ENCODE peak calls at places on chromosomes 2 and 18, in five cellular contexts. L, H, A, O and Z are unnamed samples.

GRCh38 chr2:152062130-152063091 is 36.4 kb downstream of the CACNB4 start:
- DNase-seq in H (no peak), O (no peak), L (no peak), A (no peak), Z (no peak)

GRCh38 chr2:220937231-220937630 is 634.9 kb downstream of the EPHA4 start:
- DNase-seq in A (no peak), O (no peak), H (no peak), L (no peak), Z (no peak)

GRCh38 chr2:138121769-138122661 is 157.7 kb downstream of the HNMT start:
- DNase-seq in L (no peak), H (no peak), A (peak; percentile 86), O (no peak), Z (no peak)

GRCh38 chr2:3692375-3692774 is 11.0 kb upstream of the DCDC2C start:
- DNase-seq in O (peak; percentile 51), A (no peak), L (peak; percentile 47), H (no peak), Z (no peak)

GRCh38 chr2:42848726-42849290 is 56.4 kb upstream of the HAAO start:
- DNase-seq in H (no peak), L (no peak), O (no peak), A (no peak), Z (no peak)

GRCh38 chr2:120460511-120460910 is 114.6 kb downstream of the INHBB start:
- DNase-seq in L (no peak), A (no peak), H (no peak), O (no peak), Z (no peak)

GRCh38 chr2:206230060-206230890 is 44.2 kb upstream of the ZDBF2 start:
- DNase-seq in H (no peak), A (peak; percentile 79), L (peak; percentile 95), O (peak; percentile 12), Z (no peak)

GRCh38 chr2:35973132-35973736 is 382.3 kb upstream of the CRIM1 start:
- DNase-seq in L (peak; percentile 36), H (no peak), A (no peak), O (no peak), Z (no peak)

GRCh38 chr2:31012384-31012783 is 125.9 kb downstream of the GALNT14 start:
- DNase-seq in O (no peak), H (no peak), A (no peak), L (peak; percentile 69), Z (no peak)

GRCh38 chr2:217539126-217539525 is 463.7 kb downstream of the TNS1 start:
- DNase-seq in O (no peak), H (no peak), L (no peak), A (no peak), Z (no peak)

GRCh38 chr2:233747283-233747544 is 12.9 kb upstream of the UGT1A1 start:
- DNase-seq in L (no peak), O (no peak), A (no peak), H (no peak), Z (no peak)

GRCh38 chr2:5227062-5227699 is 465.0 kb upstream of the SOX11 start:
- DNase-seq in H (no peak), L (no peak), A (no peak), O (no peak), Z (no peak)

GRCh38 chr18:74921057-74921820 is 287.7 kb downstream of the PTGR3 start:
- DNase-seq in A (no peak), L (no peak), H (no peak), O (no peak), Z (no peak)

GRCh38 chr18:48543228-48543627 is 4.4 kb downstream of the CTIF start:
- DNase-seq in H (no peak), L (peak; percentile 26), O (no peak), A (no peak), Z (no peak)

GRCh38 chr2:216984937-216985336 is 125.1 kb upstream of the TNP1 start:
- DNase-seq in O (no peak), A (no peak), H (no peak), L (no peak), Z (no peak)

GRCh38 chr2:203574824-203575223 is 39.7 kb upstream of the RAPH1 start:
- DNase-seq in O (no peak), H (no peak), L (no peak), A (no peak), Z (no peak)

GRCh38 chr2:96138146-96139145 is at the start of gene ASTL:
- DNase-seq in O (no peak), L (peak; percentile 67), A (peak; percentile 73), H (no peak), Z (no peak)